ENCODE peak calls at places on chromosomes 1 and 21, in six cellular contexts. One of them, this sample, is unnamed.

GRCh38 chr1:67708606-67709005 is 23.6 kb downstream of the GADD45A start:
- DNase-seq in right atrium auricular region: no peak
- DNase-seq in EH: no peak
- DNase-seq in DMS153: no peak
- DNase-seq in T-helper 17 cell: no peak
- DNase-seq in endodermal cell: no peak
- DNase-seq in this sample: no peak

GRCh38 chr1:173355281-173356031 is 121.7 kb upstream of the PRDX6 start:
- DNase-seq in right atrium auricular region: no peak
- DNase-seq in EH: no peak
- DNase-seq in DMS153: no peak
- DNase-seq in T-helper 17 cell: no peak
- DNase-seq in endodermal cell: no peak
- DNase-seq in this sample: no peak

GRCh38 chr1:77536813-77537212 is 145.6 kb downstream of the ZZZ3 start:
- DNase-seq in right atrium auricular region: no peak
- DNase-seq in EH: peak
- DNase-seq in DMS153: no peak
- DNase-seq in T-helper 17 cell: no peak
- DNase-seq in endodermal cell: no peak
- DNase-seq in this sample: no peak

GRCh38 chr1:220226752-220227151 is 45.5 kb downstream of the RAB3GAP2 start:
- DNase-seq in right atrium auricular region: no peak
- DNase-seq in EH: no peak
- DNase-seq in DMS153: no peak
- DNase-seq in T-helper 17 cell: no peak
- DNase-seq in endodermal cell: no peak
- DNase-seq in this sample: no peak

GRCh38 chr1:229001467-229001866 is 266.2 kb downstream of the RHOU start:
- DNase-seq in right atrium auricular region: no peak
- DNase-seq in EH: no peak
- DNase-seq in DMS153: no peak
- DNase-seq in T-helper 17 cell: no peak
- DNase-seq in endodermal cell: no peak
- DNase-seq in this sample: no peak

GRCh38 chr1:91582431-91582921 is 81.8 kb downstream of the CDC7 start:
- DNase-seq in right atrium auricular region: no peak
- DNase-seq in EH: peak
- DNase-seq in DMS153: no peak
- DNase-seq in T-helper 17 cell: no peak
- DNase-seq in endodermal cell: no peak
- DNase-seq in this sample: no peak

GRCh38 chr1:216723274-216723780 is at the start of gene ESRRG:
- DNase-seq in right atrium auricular region: no peak
- DNase-seq in EH: peak
- DNase-seq in DMS153: peak
- DNase-seq in T-helper 17 cell: no peak
- DNase-seq in endodermal cell: peak
- DNase-seq in this sample: peak

GRCh38 chr21:44891631-44892031 is 18.1 kb upstream of the PTTG1IP start:
- DNase-seq in right atrium auricular region: no peak
- DNase-seq in EH: no peak
- DNase-seq in DMS153: no peak
- DNase-seq in T-helper 17 cell: no peak
- DNase-seq in endodermal cell: no peak
- DNase-seq in this sample: no peak

GRCh38 chr1:61152706-61153105 is 70.3 kb downstream of the NFIA start:
- DNase-seq in right atrium auricular region: no peak
- DNase-seq in EH: no peak
- DNase-seq in DMS153: no peak
- DNase-seq in T-helper 17 cell: no peak
- DNase-seq in endodermal cell: no peak
- DNase-seq in this sample: no peak

GRCh38 chr1:109619405-109619654 is at the start of gene GNAT2:
- DNase-seq in right atrium auricular region: no peak
- DNase-seq in EH: no peak
- DNase-seq in DMS153: no peak
- DNase-seq in T-helper 17 cell: no peak
- DNase-seq in endodermal cell: no peak
- DNase-seq in this sample: peak

GRCh38 chr1:154559496-154559950 is 1.1 kb upstream of the UBE2Q1 start:
- DNase-seq in right atrium auricular region: peak
- DNase-seq in EH: peak
- DNase-seq in DMS153: peak
- DNase-seq in T-helper 17 cell: peak
- DNase-seq in endodermal cell: peak
- DNase-seq in this sample: no peak

GRCh38 chr1:227731696-227732585 is 3.2 kb downstream of the JMJD4 start:
- DNase-seq in right atrium auricular region: no peak
- DNase-seq in EH: no peak
- DNase-seq in DMS153: no peak
- DNase-seq in T-helper 17 cell: no peak
- DNase-seq in endodermal cell: no peak
- DNase-seq in this sample: peak

GRCh38 chr1:34825455-34826081 is 32.8 kb downstream of the GJA4 start:
- DNase-seq in right atrium auricular region: no peak
- DNase-seq in EH: no peak
- DNase-seq in DMS153: peak
- DNase-seq in T-helper 17 cell: no peak
- DNase-seq in endodermal cell: no peak
- DNase-seq in this sample: no peak